ENCODE peak calls at places on chromosome 18, in eight cellular contexts. O is GM19239, F is NCI-H2171 treated with DMSO at 0.1 percent for 48 hours, E is EL, B is endothelial cell, J is amniotic epithelial cell, M is stomach, H is sigmoid colon. L is an unnamed sample.

GRCh38 chr18:44818668-44819403 is 138.1 kb downstream of the SETBP1 start:
- DNase-seq in O (no peak), F (no peak), E (no peak), B (no peak), J (no peak), M (no peak), H (no peak), L (no peak)

GRCh38 chr18:39599251-39599650 is 2033.7 kb upstream of the CELF4 start:
- DNase-seq in O (no peak), F (no peak), E (no peak), B (no peak), J (no peak), M (no peak), H (no peak), L (no peak)

GRCh38 chr18:48472610-48473009 is 63.4 kb upstream of the ZBTB7C start:
- DNase-seq in O (no peak), F (no peak), E (no peak), B (no peak), J (peak; percentile 80), M (no peak), H (no peak), L (peak; percentile 41)

GRCh38 chr18:9874730-9875129 is 11.0 kb upstream of the TXNDC2 start:
- DNase-seq in O (no peak), F (no peak), E (peak; percentile 19), B (no peak), J (no peak), M (no peak), H (no peak), L (no peak)

GRCh38 chr18:70036771-70037452 is 89.2 kb upstream of the CD226 start:
- DNase-seq in O (peak; percentile 27), F (no peak), E (no peak), B (no peak), J (no peak), M (no peak), H (no peak), L (no peak)

GRCh38 chr18:23401400-23402347 is 51.4 kb upstream of the RIOK3 start:
- DNase-seq in O (no peak), F (peak; percentile 31), E (peak; percentile 92), B (peak; percentile 62), J (peak; percentile 77), M (peak; percentile 56), H (no peak), L (no peak)

GRCh38 chr18:24201699-24202687 is 63.1 kb downstream of the CABYR start:
- DNase-seq in O (no peak), F (no peak), E (no peak), B (no peak), J (no peak), M (no peak), H (no peak), L (no peak)

GRCh38 chr18:36628435-36629094 is 200.2 kb downstream of the TPGS2 start:
- DNase-seq in O (no peak), F (no peak), E (peak; percentile 73), B (no peak), J (peak; percentile 92), M (no peak), H (no peak), L (peak; percentile 72)

GRCh38 chr18:13381907-13382682 is 163.5 kb downstream of the LDLRAD4 start:
- DNase-seq in O (peak; percentile 79), F (no peak), E (peak; percentile 27), B (peak; percentile 23), J (peak; percentile 58), M (peak; percentile 60), H (peak; percentile 88), L (no peak)

GRCh38 chr18:57901819-57902600 is 98.9 kb upstream of the ATP8B1 start:
- DNase-seq in O (no peak), F (no peak), E (no peak), B (no peak), J (peak; percentile 39), M (peak; percentile 66), H (no peak), L (no peak)

GRCh38 chr18:14974088-14974487 is 226.1 kb downstream of the ANKRD30B start:
- DNase-seq in O (no peak), F (no peak), E (no peak), B (no peak), J (no peak), M (no peak), H (no peak), L (no peak)

GRCh38 chr18:39274535-39274934 is 1708.9 kb upstream of the CELF4 start:
- DNase-seq in O (no peak), F (no peak), E (peak; percentile 5), B (no peak), J (no peak), M (no peak), H (no peak), L (no peak)

GRCh38 chr18:45802814-45803492 is 22.5 kb upstream of the SIGLEC15 start:
- DNase-seq in O (no peak), F (peak; percentile 16), E (peak; percentile 94), B (no peak), J (peak; percentile 95), M (no peak), H (no peak), L (peak; percentile 98)